ENCODE peak calls at places on chromosomes 3 and 15, in five cellular contexts. One of them, this sample, is unnamed. For H3K4me1, the result is how much of the 10 kb centered on the place peaks cover.

GRCh38 chr3:104901396-104901795 is 465.3 kb upstream of the ALCAM start:
- DNase-seq in fibroblast of lung: no peak
- DNase-seq in adrenal gland: no peak
- DNase-seq in gastrocnemius medialis: no peak
- DNase-seq in body of pancreas: no peak
- DNase-seq in this sample: no peak

GRCh38 chr3:46538803-46539442 is 27.2 kb downstream of the LRRC2 start:
- DNase-seq in fibroblast of lung: peak
- DNase-seq in adrenal gland: peak
- DNase-seq in gastrocnemius medialis: no peak
- DNase-seq in body of pancreas: peak
- DNase-seq in this sample: peak

GRCh38 chr3:188084751-188085595 is 69.0 kb upstream of the LPP start:
- DNase-seq in fibroblast of lung: no peak
- DNase-seq in adrenal gland: no peak
- DNase-seq in gastrocnemius medialis: no peak
- DNase-seq in body of pancreas: no peak
- DNase-seq in this sample: no peak

GRCh38 chr3:9846231-9846630 is 2.4 kb upstream of the RPUSD3 start:
- DNase-seq in fibroblast of lung: no peak
- DNase-seq in adrenal gland: no peak
- DNase-seq in gastrocnemius medialis: no peak
- DNase-seq in body of pancreas: no peak
- DNase-seq in this sample: no peak

GRCh38 chr3:127748754-127749327 is 73.5 kb downstream of the MGLL start:
- DNase-seq in fibroblast of lung: peak
- DNase-seq in adrenal gland: no peak
- DNase-seq in gastrocnemius medialis: no peak
- DNase-seq in body of pancreas: peak
- DNase-seq in this sample: no peak

GRCh38 chr3:197541756-197542539 is 13.8 kb downstream of the BDH1 start:
- DNase-seq in fibroblast of lung: peak
- DNase-seq in adrenal gland: peak
- DNase-seq in gastrocnemius medialis: peak
- DNase-seq in body of pancreas: no peak
- DNase-seq in this sample: no peak

GRCh38 chr3:63818282-63819150 is 583 bp upstream of the C3orf49 start:
- DNase-seq in fibroblast of lung: peak
- DNase-seq in adrenal gland: peak
- DNase-seq in gastrocnemius medialis: peak
- DNase-seq in body of pancreas: peak
- DNase-seq in this sample: peak

GRCh38 chr3:136042608-136043221 is 77.2 kb downstream of the PPP2R3A start:
- DNase-seq in fibroblast of lung: peak
- DNase-seq in adrenal gland: no peak
- DNase-seq in gastrocnemius medialis: no peak
- DNase-seq in body of pancreas: no peak
- DNase-seq in this sample: no peak

GRCh38 chr15:66461917-66462316 is 35.6 kb downstream of the SNAPC5 start:
- DNase-seq in fibroblast of lung: no peak
- DNase-seq in adrenal gland: no peak
- DNase-seq in gastrocnemius medialis: no peak
- DNase-seq in body of pancreas: no peak
- DNase-seq in this sample: no peak

GRCh38 chr3:38792983-38793382 is 23.0 kb downstream of the SCN10A start:
- DNase-seq in fibroblast of lung: no peak
- DNase-seq in adrenal gland: no peak
- DNase-seq in gastrocnemius medialis: no peak
- DNase-seq in body of pancreas: no peak
- DNase-seq in this sample: no peak

GRCh38 chr3:172355836-172356235 is 92.4 kb downstream of the GHSR start:
- DNase-seq in fibroblast of lung: peak
- DNase-seq in adrenal gland: peak
- DNase-seq in gastrocnemius medialis: no peak
- DNase-seq in body of pancreas: peak
- DNase-seq in this sample: no peak

GRCh38 chr15:74777769-74778598 is 3.9 kb upstream of the CSK start:
- DNase-seq in fibroblast of lung: no peak
- DNase-seq in adrenal gland: no peak
- DNase-seq in gastrocnemius medialis: no peak
- DNase-seq in body of pancreas: no peak
- DNase-seq in this sample: no peak
- H3K27ac ChIP-seq in fibroblast of lung: no peak
- H3K27ac ChIP-seq in adrenal gland: no peak
- H3K27ac ChIP-seq in gastrocnemius medialis: no peak
- H3K27ac ChIP-seq in body of pancreas: no peak
- H3K27ac ChIP-seq in this sample: no peak

GRCh38 chr3:86990734-86991481 is at the start of gene VGLL3:
- DNase-seq in fibroblast of lung: peak
- DNase-seq in adrenal gland: peak
- DNase-seq in gastrocnemius medialis: peak
- DNase-seq in body of pancreas: peak
- DNase-seq in this sample: no peak

GRCh38 chr3:86989611-86990010 is 1.3 kb downstream of the VGLL3 start:
- DNase-seq in fibroblast of lung: peak
- DNase-seq in adrenal gland: no peak
- DNase-seq in gastrocnemius medialis: no peak
- DNase-seq in body of pancreas: no peak
- DNase-seq in this sample: no peak

GRCh38 chr3:86990171-86990733 is 697 bp downstream of the VGLL3 start:
- DNase-seq in fibroblast of lung: peak
- DNase-seq in adrenal gland: no peak
- DNase-seq in gastrocnemius medialis: no peak
- DNase-seq in body of pancreas: peak
- DNase-seq in this sample: no peak

GRCh38 chr3:86991840-86992430 is 986 bp upstream of the VGLL3 start:
- DNase-seq in fibroblast of lung: peak
- DNase-seq in adrenal gland: no peak
- DNase-seq in gastrocnemius medialis: no peak
- DNase-seq in body of pancreas: no peak
- DNase-seq in this sample: no peak

DNA sequence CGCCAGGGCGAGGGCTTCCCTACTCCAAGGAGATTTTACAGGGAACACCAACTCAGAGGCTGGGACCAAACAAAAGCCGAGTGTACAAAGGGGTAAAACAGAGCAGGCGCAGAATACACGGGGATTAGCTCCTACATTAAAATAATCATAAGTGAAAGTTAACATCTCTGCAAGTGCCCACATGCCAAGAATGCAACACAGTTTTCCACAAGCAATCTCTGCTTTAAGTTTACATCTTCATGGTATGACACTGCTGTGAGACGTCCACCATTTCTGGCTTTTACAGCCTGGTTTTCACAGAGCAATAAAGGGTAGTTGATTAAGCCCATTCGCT is 500 bp upstream of the VGLL3 start:
- DNase-seq in fibroblast of lung: no peak
- DNase-seq in adrenal gland: no peak
- DNase-seq in gastrocnemius medialis: no peak
- DNase-seq in body of pancreas: no peak
- DNase-seq in this sample: no peak
- H3K4me1 ChIP-seq in fibroblast of lung: under half
- H3K4me1 ChIP-seq in adrenal gland: under half
- H3K4me1 ChIP-seq in gastrocnemius medialis: under half
- H3K4me1 ChIP-seq in body of pancreas: under half
- H3K4me1 ChIP-seq in this sample: under half

GRCh38 chr3:43637702-43638101 is 15.9 kb upstream of the ANO10 start:
- DNase-seq in fibroblast of lung: no peak
- DNase-seq in adrenal gland: no peak
- DNase-seq in gastrocnemius medialis: no peak
- DNase-seq in body of pancreas: no peak
- DNase-seq in this sample: no peak

GRCh38 chr3:43644443-43644842 is 22.6 kb upstream of the ANO10 start:
- DNase-seq in fibroblast of lung: no peak
- DNase-seq in adrenal gland: no peak
- DNase-seq in gastrocnemius medialis: no peak
- DNase-seq in body of pancreas: no peak
- DNase-seq in this sample: no peak

GRCh38 chr3:43638594-43639447 is 17.0 kb upstream of the ANO10 start:
- DNase-seq in fibroblast of lung: peak
- DNase-seq in adrenal gland: no peak
- DNase-seq in gastrocnemius medialis: no peak
- DNase-seq in body of pancreas: peak
- DNase-seq in this sample: peak

GRCh38 chr3:43641306-43642114 is 19.7 kb upstream of the ANO10 start:
- DNase-seq in fibroblast of lung: peak
- DNase-seq in adrenal gland: no peak
- DNase-seq in gastrocnemius medialis: no peak
- DNase-seq in body of pancreas: no peak
- DNase-seq in this sample: no peak
- H3K4me3 ChIP-seq in fibroblast of lung: no peak
- H3K4me3 ChIP-seq in adrenal gland: no peak
- H3K4me3 ChIP-seq in gastrocnemius medialis: no peak
- H3K4me3 ChIP-seq in body of pancreas: no peak
- H3K4me3 ChIP-seq in this sample: no peak

DNA sequence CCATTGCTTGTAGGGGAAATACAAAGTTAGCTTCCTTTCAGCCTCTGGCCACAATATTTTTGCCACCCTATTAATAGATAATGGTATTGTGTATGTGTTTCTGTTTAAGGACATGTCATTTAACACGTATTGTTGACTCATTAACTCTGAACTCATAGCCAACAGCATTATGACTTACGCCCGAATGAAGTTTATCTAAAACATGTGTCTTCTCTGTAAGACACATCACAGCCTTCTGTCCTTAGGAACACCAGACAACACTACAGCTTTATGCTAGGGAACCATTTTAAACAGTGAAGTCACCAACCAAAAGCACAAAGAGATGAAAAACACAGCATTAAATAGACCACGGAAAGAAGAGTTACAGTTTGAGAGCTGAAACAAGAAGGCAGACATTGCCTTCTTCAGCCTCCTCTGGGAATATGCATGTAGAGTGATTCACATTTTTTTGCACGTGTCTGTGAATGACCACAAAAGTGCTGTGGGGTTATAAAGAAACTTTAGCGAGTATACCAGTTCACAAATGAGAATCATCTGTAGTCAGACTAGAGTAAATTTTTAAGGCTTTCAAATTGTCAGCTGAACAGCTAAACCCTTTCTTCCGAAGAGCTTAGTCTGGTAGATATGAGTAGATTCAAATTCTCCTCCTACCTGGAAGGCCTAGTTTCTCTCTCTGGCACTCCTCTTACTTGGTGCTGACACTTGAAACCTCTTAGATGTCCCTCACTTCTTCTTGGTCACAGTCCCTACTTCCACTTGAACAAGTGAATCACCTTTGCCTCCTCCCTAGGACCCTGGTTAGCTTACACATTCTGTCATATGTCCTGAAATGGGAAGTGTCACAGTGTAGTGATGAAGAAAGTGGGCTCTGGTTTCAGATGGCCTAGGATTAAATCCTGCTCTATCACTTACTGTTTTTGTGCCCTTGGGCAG is 32.2 kb downstream of the MCTP2 start:
- DNase-seq in fibroblast of lung: peak
- DNase-seq in adrenal gland: no peak
- DNase-seq in gastrocnemius medialis: no peak
- DNase-seq in body of pancreas: no peak
- DNase-seq in this sample: no peak
- H3K27ac ChIP-seq in fibroblast of lung: peak
- H3K27ac ChIP-seq in adrenal gland: no peak
- H3K27ac ChIP-seq in gastrocnemius medialis: no peak
- H3K27ac ChIP-seq in body of pancreas: no peak
- H3K27ac ChIP-seq in this sample: no peak

GRCh38 chr3:42117175-42118008 is 26.2 kb downstream of the TRAK1 start:
- DNase-seq in fibroblast of lung: peak
- DNase-seq in adrenal gland: peak
- DNase-seq in gastrocnemius medialis: peak
- DNase-seq in body of pancreas: peak
- DNase-seq in this sample: no peak

GRCh38 chr3:42115946-42116345 is 24.8 kb downstream of the TRAK1 start:
- DNase-seq in fibroblast of lung: no peak
- DNase-seq in adrenal gland: no peak
- DNase-seq in gastrocnemius medialis: no peak
- DNase-seq in body of pancreas: peak
- DNase-seq in this sample: no peak

GRCh38 chr3:42115223-42115622 is 24.1 kb downstream of the TRAK1 start:
- DNase-seq in fibroblast of lung: no peak
- DNase-seq in adrenal gland: no peak
- DNase-seq in gastrocnemius medialis: peak
- DNase-seq in body of pancreas: no peak
- DNase-seq in this sample: no peak

GRCh38 chr3:42114130-42114529 is 23.0 kb downstream of the TRAK1 start:
- DNase-seq in fibroblast of lung: no peak
- DNase-seq in adrenal gland: no peak
- DNase-seq in gastrocnemius medialis: no peak
- DNase-seq in body of pancreas: no peak
- DNase-seq in this sample: no peak

GRCh38 chr3:42116466-42116865 is 25.3 kb downstream of the TRAK1 start:
- DNase-seq in fibroblast of lung: peak
- DNase-seq in adrenal gland: no peak
- DNase-seq in gastrocnemius medialis: no peak
- DNase-seq in body of pancreas: no peak
- DNase-seq in this sample: no peak
- H3K4me1 ChIP-seq in fibroblast of lung: under half
- H3K4me1 ChIP-seq in adrenal gland: under half
- H3K4me1 ChIP-seq in gastrocnemius medialis: half or more
- H3K4me1 ChIP-seq in body of pancreas: under half
- H3K4me1 ChIP-seq in this sample: under half

GRCh38 chr3:147378186-147378503 is 28.2 kb downstream of the ZIC4 start:
- DNase-seq in fibroblast of lung: no peak
- DNase-seq in adrenal gland: peak
- DNase-seq in gastrocnemius medialis: no peak
- DNase-seq in body of pancreas: no peak
- DNase-seq in this sample: no peak
- H3K4me3 ChIP-seq in fibroblast of lung: no peak
- H3K4me3 ChIP-seq in adrenal gland: no peak
- H3K4me3 ChIP-seq in gastrocnemius medialis: no peak
- H3K4me3 ChIP-seq in body of pancreas: no peak
- H3K4me3 ChIP-seq in this sample: no peak

This sample was measured in CD8-positive, alpha-beta memory T cell.